ENCODE peak calls at places on chromosomes 11 and 22, in seven cellular contexts. One of them, this sample, is unnamed.

GRCh38 chr11:122155765-122156527 is 39.9 kb upstream of the BLID start:
- DNase-seq in stimulated activated CD4-positive, alpha-beta T cell treated with anti-CD3 and anti-CD28 coated beads, TNF-alpha, amount 100 ng/mL, for 1 hour: no peak
- DNase-seq in stimulated activated CD8-positive, alpha-beta memory T cell treated with anti-CD3 and anti-CD28 coated beads, Interleukin-12 subunit alpha, Interleukin-12 subunit beta, amount 100 ng/mL, for 1 hour: no peak
- DNase-seq in fibroblast of lung: peak
- DNase-seq in RCC 7860: no peak
- DNase-seq in activated CD4-positive, CD25-positive, alpha-beta regulatory T cell: no peak
- DNase-seq in effector memory CD8-positive, alpha-beta T cell: no peak
- DNase-seq in this sample: no peak

GRCh38 chr22:39117585-39118191 is 20.6 kb downstream of the APOBEC3H start:
- DNase-seq in RCC 7860: peak
- DNase-seq in effector memory CD8-positive, alpha-beta T cell: peak
- DNase-seq in activated CD4-positive, CD25-positive, alpha-beta regulatory T cell: peak
- DNase-seq in fibroblast of lung: peak
- DNase-seq in stimulated activated CD8-positive, alpha-beta memory T cell treated with anti-CD3 and anti-CD28 coated beads, Interleukin-12 subunit alpha, Interleukin-12 subunit beta, amount 100 ng/mL, for 1 hour: peak
- DNase-seq in stimulated activated CD4-positive, alpha-beta T cell treated with anti-CD3 and anti-CD28 coated beads, TNF-alpha, amount 100 ng/mL, for 1 hour: peak
- DNase-seq in this sample: no peak

GRCh38 chr22:28418063-28418462 is 261.6 kb downstream of the TTC28 start:
- DNase-seq in fibroblast of lung: no peak
- DNase-seq in activated CD4-positive, CD25-positive, alpha-beta regulatory T cell: no peak
- DNase-seq in stimulated activated CD4-positive, alpha-beta T cell treated with anti-CD3 and anti-CD28 coated beads, TNF-alpha, amount 100 ng/mL, for 1 hour: no peak
- DNase-seq in RCC 7860: no peak
- DNase-seq in effector memory CD8-positive, alpha-beta T cell: no peak
- DNase-seq in stimulated activated CD8-positive, alpha-beta memory T cell treated with anti-CD3 and anti-CD28 coated beads, Interleukin-12 subunit alpha, Interleukin-12 subunit beta, amount 100 ng/mL, for 1 hour: no peak
- DNase-seq in this sample: no peak

GRCh38 chr22:25232301-25232700 is 12.9 kb downstream of the CRYBB2 start:
- DNase-seq in fibroblast of lung: peak
- DNase-seq in stimulated activated CD4-positive, alpha-beta T cell treated with anti-CD3 and anti-CD28 coated beads, TNF-alpha, amount 100 ng/mL, for 1 hour: no peak
- DNase-seq in effector memory CD8-positive, alpha-beta T cell: no peak
- DNase-seq in stimulated activated CD8-positive, alpha-beta memory T cell treated with anti-CD3 and anti-CD28 coated beads, Interleukin-12 subunit alpha, Interleukin-12 subunit beta, amount 100 ng/mL, for 1 hour: no peak
- DNase-seq in activated CD4-positive, CD25-positive, alpha-beta regulatory T cell: no peak
- DNase-seq in RCC 7860: no peak
- DNase-seq in this sample: no peak

GRCh38 chr22:19554834-19555404 is 30.7 kb upstream of the CLDN5 start:
- DNase-seq in RCC 7860: no peak
- DNase-seq in stimulated activated CD8-positive, alpha-beta memory T cell treated with anti-CD3 and anti-CD28 coated beads, Interleukin-12 subunit alpha, Interleukin-12 subunit beta, amount 100 ng/mL, for 1 hour: no peak
- DNase-seq in effector memory CD8-positive, alpha-beta T cell: no peak
- DNase-seq in fibroblast of lung: peak
- DNase-seq in activated CD4-positive, CD25-positive, alpha-beta regulatory T cell: no peak
- DNase-seq in stimulated activated CD4-positive, alpha-beta T cell treated with anti-CD3 and anti-CD28 coated beads, TNF-alpha, amount 100 ng/mL, for 1 hour: no peak
- DNase-seq in this sample: no peak

GRCh38 chr11:17162376-17162775 is 45.4 kb downstream of the PIK3C2A start:
- DNase-seq in RCC 7860: no peak
- DNase-seq in stimulated activated CD8-positive, alpha-beta memory T cell treated with anti-CD3 and anti-CD28 coated beads, Interleukin-12 subunit alpha, Interleukin-12 subunit beta, amount 100 ng/mL, for 1 hour: no peak
- DNase-seq in stimulated activated CD4-positive, alpha-beta T cell treated with anti-CD3 and anti-CD28 coated beads, TNF-alpha, amount 100 ng/mL, for 1 hour: no peak
- DNase-seq in activated CD4-positive, CD25-positive, alpha-beta regulatory T cell: no peak
- DNase-seq in effector memory CD8-positive, alpha-beta T cell: no peak
- DNase-seq in fibroblast of lung: no peak
- DNase-seq in this sample: no peak

GRCh38 chr11:1415631-1416030 is 25.9 kb downstream of the BRSK2 start:
- DNase-seq in activated CD4-positive, CD25-positive, alpha-beta regulatory T cell: no peak
- DNase-seq in stimulated activated CD4-positive, alpha-beta T cell treated with anti-CD3 and anti-CD28 coated beads, TNF-alpha, amount 100 ng/mL, for 1 hour: no peak
- DNase-seq in RCC 7860: no peak
- DNase-seq in fibroblast of lung: no peak
- DNase-seq in stimulated activated CD8-positive, alpha-beta memory T cell treated with anti-CD3 and anti-CD28 coated beads, Interleukin-12 subunit alpha, Interleukin-12 subunit beta, amount 100 ng/mL, for 1 hour: no peak
- DNase-seq in effector memory CD8-positive, alpha-beta T cell: no peak
- DNase-seq in this sample: no peak

GRCh38 chr11:19735512-19735911 is 22.9 kb downstream of the NAV2 start:
- DNase-seq in fibroblast of lung: peak
- DNase-seq in stimulated activated CD8-positive, alpha-beta memory T cell treated with anti-CD3 and anti-CD28 coated beads, Interleukin-12 subunit alpha, Interleukin-12 subunit beta, amount 100 ng/mL, for 1 hour: no peak
- DNase-seq in RCC 7860: no peak
- DNase-seq in activated CD4-positive, CD25-positive, alpha-beta regulatory T cell: no peak
- DNase-seq in stimulated activated CD4-positive, alpha-beta T cell treated with anti-CD3 and anti-CD28 coated beads, TNF-alpha, amount 100 ng/mL, for 1 hour: no peak
- DNase-seq in effector memory CD8-positive, alpha-beta T cell: no peak
- DNase-seq in this sample: no peak

GRCh38 chr11:47052165-47052564 is 115.6 kb downstream of the CSTPP1 start:
- DNase-seq in stimulated activated CD4-positive, alpha-beta T cell treated with anti-CD3 and anti-CD28 coated beads, TNF-alpha, amount 100 ng/mL, for 1 hour: no peak
- DNase-seq in activated CD4-positive, CD25-positive, alpha-beta regulatory T cell: no peak
- DNase-seq in stimulated activated CD8-positive, alpha-beta memory T cell treated with anti-CD3 and anti-CD28 coated beads, Interleukin-12 subunit alpha, Interleukin-12 subunit beta, amount 100 ng/mL, for 1 hour: no peak
- DNase-seq in effector memory CD8-positive, alpha-beta T cell: no peak
- DNase-seq in RCC 7860: no peak
- DNase-seq in fibroblast of lung: no peak
- DNase-seq in this sample: no peak

GRCh38 chr22:35590634-35591295 is 26.4 kb downstream of the MB start:
- DNase-seq in fibroblast of lung: no peak
- DNase-seq in RCC 7860: peak
- DNase-seq in stimulated activated CD8-positive, alpha-beta memory T cell treated with anti-CD3 and anti-CD28 coated beads, Interleukin-12 subunit alpha, Interleukin-12 subunit beta, amount 100 ng/mL, for 1 hour: no peak
- DNase-seq in stimulated activated CD4-positive, alpha-beta T cell treated with anti-CD3 and anti-CD28 coated beads, TNF-alpha, amount 100 ng/mL, for 1 hour: no peak
- DNase-seq in activated CD4-positive, CD25-positive, alpha-beta regulatory T cell: no peak
- DNase-seq in effector memory CD8-positive, alpha-beta T cell: no peak
- DNase-seq in this sample: no peak

This sample was measured in cardiac septum.